ENCODE peak calls at places on chromosomes 5 and 9, in nine cellular contexts. One of them, this sample, is unnamed.
A peak's percentile ranks its signal among the peaks of the same experiment; 100 is the strongest.

GRCh38 chr9:112884086-112884485 is 6.6 kb downstream of the SLC46A2 start:
- DNase-seq in A549: no peak
- DNase-seq in pancreas: no peak
- DNase-seq in tibial artery: no peak
- DNase-seq in tibial nerve: no peak
- DNase-seq in CD8-positive, alpha-beta memory T cell: no peak
- DNase-seq in heart left ventricle: no peak
- DNase-seq in PC-3: peak; percentile 85
- DNase-seq in aorta: no peak
- DNase-seq in this sample: no peak

GRCh38 chr9:90960941-90961340 is 159.3 kb downstream of the SYK start:
- DNase-seq in A549: no peak
- DNase-seq in pancreas: no peak
- DNase-seq in tibial artery: no peak
- DNase-seq in tibial nerve: no peak
- DNase-seq in CD8-positive, alpha-beta memory T cell: no peak
- DNase-seq in heart left ventricle: no peak
- DNase-seq in PC-3: no peak
- DNase-seq in aorta: no peak
- DNase-seq in this sample: no peak

GRCh38 chr9:68567565-68567964 is 26.9 kb upstream of the TMEM252 start:
- DNase-seq in A549: no peak
- DNase-seq in pancreas: no peak
- DNase-seq in tibial artery: no peak
- DNase-seq in tibial nerve: no peak
- DNase-seq in CD8-positive, alpha-beta memory T cell: no peak
- DNase-seq in heart left ventricle: no peak
- DNase-seq in PC-3: no peak
- DNase-seq in aorta: no peak
- DNase-seq in this sample: no peak

GRCh38 chr9:76510041-76510440 is 51.1 kb downstream of the GCNT1 start:
- DNase-seq in A549: no peak
- DNase-seq in pancreas: no peak
- DNase-seq in tibial artery: no peak
- DNase-seq in tibial nerve: no peak
- DNase-seq in CD8-positive, alpha-beta memory T cell: no peak
- DNase-seq in heart left ventricle: no peak
- DNase-seq in PC-3: no peak
- DNase-seq in aorta: no peak
- DNase-seq in this sample: no peak

GRCh38 chr5:82597437-82597836 is 319.3 kb upstream of the RPS23 start:
- DNase-seq in A549: peak; percentile 5
- DNase-seq in pancreas: no peak
- DNase-seq in tibial artery: no peak
- DNase-seq in tibial nerve: no peak
- DNase-seq in CD8-positive, alpha-beta memory T cell: no peak
- DNase-seq in heart left ventricle: no peak
- DNase-seq in PC-3: peak; percentile 13
- DNase-seq in aorta: no peak
- DNase-seq in this sample: no peak

GRCh38 chr5:1293997-1294838 is 650 bp downstream of the TERT start:
- DNase-seq in A549: peak; percentile 26
- DNase-seq in pancreas: peak; percentile 54
- DNase-seq in tibial artery: no peak
- DNase-seq in tibial nerve: no peak
- DNase-seq in CD8-positive, alpha-beta memory T cell: no peak
- DNase-seq in heart left ventricle: no peak
- DNase-seq in PC-3: no peak
- DNase-seq in aorta: peak; percentile 69
- DNase-seq in this sample: peak; percentile 78

GRCh38 chr5:132054031-132054696 is 6.3 kb upstream of the IL3 start:
- DNase-seq in A549: no peak
- DNase-seq in pancreas: peak; percentile 34
- DNase-seq in tibial artery: no peak
- DNase-seq in tibial nerve: no peak
- DNase-seq in CD8-positive, alpha-beta memory T cell: no peak
- DNase-seq in heart left ventricle: peak; percentile 13
- DNase-seq in PC-3: no peak
- DNase-seq in aorta: no peak
- DNase-seq in this sample: peak; percentile 47

GRCh38 chr9:86695904-86696424 is 251.3 kb downstream of the GAS1 start:
- DNase-seq in A549: no peak
- DNase-seq in pancreas: no peak
- DNase-seq in tibial artery: no peak
- DNase-seq in tibial nerve: no peak
- DNase-seq in CD8-positive, alpha-beta memory T cell: no peak
- DNase-seq in heart left ventricle: no peak
- DNase-seq in PC-3: no peak
- DNase-seq in aorta: no peak
- DNase-seq in this sample: no peak

GRCh38 chr5:157196045-157196444 is 15.4 kb downstream of the ITK start:
- DNase-seq in A549: no peak
- DNase-seq in pancreas: no peak
- DNase-seq in tibial artery: no peak
- DNase-seq in tibial nerve: no peak
- DNase-seq in CD8-positive, alpha-beta memory T cell: peak; percentile 41
- DNase-seq in heart left ventricle: no peak
- DNase-seq in PC-3: no peak
- DNase-seq in aorta: no peak
- DNase-seq in this sample: no peak

GRCh38 chr5:10507575-10508024 is 56.3 kb upstream of the ANKRD33B start:
- DNase-seq in A549: peak; percentile 97
- DNase-seq in pancreas: no peak
- DNase-seq in tibial artery: no peak
- DNase-seq in tibial nerve: no peak
- DNase-seq in CD8-positive, alpha-beta memory T cell: no peak
- DNase-seq in heart left ventricle: no peak
- DNase-seq in PC-3: peak; percentile 78
- DNase-seq in aorta: no peak
- DNase-seq in this sample: no peak

GRCh38 chr5:125017796-125018195 is 271.4 kb upstream of the ZNF608 start:
- DNase-seq in A549: peak; percentile 11
- DNase-seq in pancreas: no peak
- DNase-seq in tibial artery: no peak
- DNase-seq in tibial nerve: no peak
- DNase-seq in CD8-positive, alpha-beta memory T cell: no peak
- DNase-seq in heart left ventricle: no peak
- DNase-seq in PC-3: peak; percentile 6
- DNase-seq in aorta: no peak
- DNase-seq in this sample: no peak

GRCh38 chr5:45417285-45417996 is 278.7 kb downstream of the HCN1 start:
- DNase-seq in A549: no peak
- DNase-seq in pancreas: no peak
- DNase-seq in tibial artery: no peak
- DNase-seq in tibial nerve: no peak
- DNase-seq in CD8-positive, alpha-beta memory T cell: no peak
- DNase-seq in heart left ventricle: no peak
- DNase-seq in PC-3: no peak
- DNase-seq in aorta: no peak
- DNase-seq in this sample: no peak

GRCh38 chr5:157350939-157351338 is 85.0 kb downstream of the CYFIP2 start:
- DNase-seq in A549: no peak
- DNase-seq in pancreas: no peak
- DNase-seq in tibial artery: no peak
- DNase-seq in tibial nerve: no peak
- DNase-seq in CD8-positive, alpha-beta memory T cell: no peak
- DNase-seq in heart left ventricle: no peak
- DNase-seq in PC-3: no peak
- DNase-seq in aorta: no peak
- DNase-seq in this sample: no peak

GRCh38 chr9:103721056-103721455 is 373.1 kb upstream of the SMC2 start:
- DNase-seq in A549: no peak
- DNase-seq in pancreas: no peak
- DNase-seq in tibial artery: no peak
- DNase-seq in tibial nerve: no peak
- DNase-seq in CD8-positive, alpha-beta memory T cell: no peak
- DNase-seq in heart left ventricle: no peak
- DNase-seq in PC-3: no peak
- DNase-seq in aorta: no peak
- DNase-seq in this sample: no peak

GRCh38 chr5:109644829-109645228 is 44.9 kb upstream of the MAN2A1 start:
- DNase-seq in A549: no peak
- DNase-seq in pancreas: no peak
- DNase-seq in tibial artery: no peak
- DNase-seq in tibial nerve: no peak
- DNase-seq in CD8-positive, alpha-beta memory T cell: no peak
- DNase-seq in heart left ventricle: no peak
- DNase-seq in PC-3: no peak
- DNase-seq in aorta: no peak
- DNase-seq in this sample: no peak

GRCh38 chr5:84885479-84886258 is 501.0 kb upstream of the EDIL3 start:
- DNase-seq in A549: peak; percentile 5
- DNase-seq in pancreas: no peak
- DNase-seq in tibial artery: no peak
- DNase-seq in tibial nerve: no peak
- DNase-seq in CD8-positive, alpha-beta memory T cell: no peak
- DNase-seq in heart left ventricle: peak; percentile 69
- DNase-seq in PC-3: peak; percentile 35
- DNase-seq in aorta: no peak
- DNase-seq in this sample: no peak

GRCh38 chr5:102700916-102701315 is 54.2 kb upstream of the PAM start:
- DNase-seq in A549: no peak
- DNase-seq in pancreas: no peak
- DNase-seq in tibial artery: no peak
- DNase-seq in tibial nerve: no peak
- DNase-seq in CD8-positive, alpha-beta memory T cell: no peak
- DNase-seq in heart left ventricle: no peak
- DNase-seq in PC-3: no peak
- DNase-seq in aorta: no peak
- DNase-seq in this sample: no peak
- H3K27ac ChIP-seq in A549: no peak overlapping the region
- H3K27ac ChIP-seq in pancreas: no peak overlapping the region
- H3K27ac ChIP-seq in tibial artery: no peak overlapping the region
- H3K27ac ChIP-seq in tibial nerve: no peak overlapping the region
- H3K27ac ChIP-seq in CD8-positive, alpha-beta memory T cell: no peak overlapping the region
- H3K27ac ChIP-seq in heart left ventricle: no peak overlapping the region
- H3K27ac ChIP-seq in PC-3: no peak overlapping the region
- H3K27ac ChIP-seq in aorta: no peak overlapping the region
- H3K27ac ChIP-seq in this sample: no peak overlapping the region

GRCh38 chr9:127567119-127567897 is 44.8 kb upstream of the STXBP1 start:
- DNase-seq in A549: peak; percentile 61
- DNase-seq in pancreas: peak; percentile 77
- DNase-seq in tibial artery: peak; percentile 65
- DNase-seq in tibial nerve: no peak
- DNase-seq in CD8-positive, alpha-beta memory T cell: no peak
- DNase-seq in heart left ventricle: peak; percentile 74
- DNase-seq in PC-3: peak; percentile 46
- DNase-seq in aorta: peak; percentile 85
- DNase-seq in this sample: peak; percentile 86

GRCh38 chr9:127562841-127563523 is 49.1 kb upstream of the STXBP1 start:
- DNase-seq in A549: peak; percentile 73
- DNase-seq in pancreas: no peak
- DNase-seq in tibial artery: no peak
- DNase-seq in tibial nerve: no peak
- DNase-seq in CD8-positive, alpha-beta memory T cell: no peak
- DNase-seq in heart left ventricle: no peak
- DNase-seq in PC-3: peak; percentile 83
- DNase-seq in aorta: peak; percentile 80
- DNase-seq in this sample: no peak

GRCh38 chr9:127566351-127567001 is 45.6 kb upstream of the STXBP1 start:
- DNase-seq in A549: no peak
- DNase-seq in pancreas: no peak
- DNase-seq in tibial artery: no peak
- DNase-seq in tibial nerve: no peak
- DNase-seq in CD8-positive, alpha-beta memory T cell: no peak
- DNase-seq in heart left ventricle: no peak
- DNase-seq in PC-3: peak; percentile 52
- DNase-seq in aorta: no peak
- DNase-seq in this sample: no peak

GRCh38 chr9:127563579-127563978 is 48.5 kb upstream of the STXBP1 start:
- DNase-seq in A549: no peak
- DNase-seq in pancreas: no peak
- DNase-seq in tibial artery: no peak
- DNase-seq in tibial nerve: no peak
- DNase-seq in CD8-positive, alpha-beta memory T cell: no peak
- DNase-seq in heart left ventricle: no peak
- DNase-seq in PC-3: peak; percentile 57
- DNase-seq in aorta: no peak
- DNase-seq in this sample: no peak

GRCh38 chr9:127565231-127565630 is 46.8 kb upstream of the STXBP1 start:
- DNase-seq in A549: no peak
- DNase-seq in pancreas: no peak
- DNase-seq in tibial artery: no peak
- DNase-seq in tibial nerve: no peak
- DNase-seq in CD8-positive, alpha-beta memory T cell: no peak
- DNase-seq in heart left ventricle: no peak
- DNase-seq in PC-3: no peak
- DNase-seq in aorta: no peak
- DNase-seq in this sample: no peak
- H3K4me1 ChIP-seq in A549: peaks cover 72% of the 10 kb centered on the region
- H3K4me1 ChIP-seq in pancreas: peaks cover 11% of the 10 kb centered on the region
- H3K4me1 ChIP-seq in tibial artery: peaks cover 72% of the 10 kb centered on the region
- H3K4me1 ChIP-seq in tibial nerve: peaks cover 47% of the 10 kb centered on the region
- H3K4me1 ChIP-seq in CD8-positive, alpha-beta memory T cell: peaks cover 15% of the 10 kb centered on the region
- H3K4me1 ChIP-seq in heart left ventricle: peaks cover 80% of the 10 kb centered on the region
- H3K4me1 ChIP-seq in PC-3: peaks cover 64% of the 10 kb centered on the region
- H3K4me1 ChIP-seq in aorta: no peaks in the 10 kb centered on the region
- H3K4me1 ChIP-seq in this sample: peaks cover 44% of the 10 kb centered on the region

DNA sequence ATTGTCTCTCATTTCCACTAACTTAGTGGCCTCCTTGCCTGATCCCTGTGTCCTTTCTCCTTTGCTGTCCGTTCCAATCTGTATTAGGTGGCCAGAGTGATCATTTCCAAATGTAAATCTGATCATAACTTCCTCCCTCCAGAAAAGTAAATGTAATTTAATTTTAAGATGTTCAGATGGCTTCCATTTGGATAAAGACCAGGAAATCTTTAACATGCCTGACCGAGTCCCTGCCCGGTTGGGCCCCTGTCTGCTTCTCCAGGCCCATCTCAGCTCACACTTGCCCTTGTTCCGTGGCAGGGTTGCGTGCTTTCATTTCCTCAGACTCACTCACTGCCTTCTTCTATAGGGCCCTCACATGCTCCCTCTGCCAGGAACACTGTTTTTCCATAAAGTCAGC is 7.6 kb downstream of the MAP3K1 start:
- DNase-seq in A549: no peak
- DNase-seq in pancreas: no peak
- DNase-seq in tibial artery: peak; percentile 32
- DNase-seq in tibial nerve: no peak
- DNase-seq in CD8-positive, alpha-beta memory T cell: no peak
- DNase-seq in heart left ventricle: no peak
- DNase-seq in PC-3: no peak
- DNase-seq in aorta: no peak
- DNase-seq in this sample: no peak
- H3K27ac ChIP-seq in A549: no peak overlapping the region
- H3K27ac ChIP-seq in pancreas: no peak overlapping the region
- H3K27ac ChIP-seq in tibial artery: no peak overlapping the region
- H3K27ac ChIP-seq in tibial nerve: no peak overlapping the region
- H3K27ac ChIP-seq in CD8-positive, alpha-beta memory T cell: no peak overlapping the region
- H3K27ac ChIP-seq in heart left ventricle: no peak overlapping the region
- H3K27ac ChIP-seq in PC-3: no peak overlapping the region
- H3K27ac ChIP-seq in aorta: no peak overlapping the region
- H3K27ac ChIP-seq in this sample: no peak overlapping the region

DNA sequence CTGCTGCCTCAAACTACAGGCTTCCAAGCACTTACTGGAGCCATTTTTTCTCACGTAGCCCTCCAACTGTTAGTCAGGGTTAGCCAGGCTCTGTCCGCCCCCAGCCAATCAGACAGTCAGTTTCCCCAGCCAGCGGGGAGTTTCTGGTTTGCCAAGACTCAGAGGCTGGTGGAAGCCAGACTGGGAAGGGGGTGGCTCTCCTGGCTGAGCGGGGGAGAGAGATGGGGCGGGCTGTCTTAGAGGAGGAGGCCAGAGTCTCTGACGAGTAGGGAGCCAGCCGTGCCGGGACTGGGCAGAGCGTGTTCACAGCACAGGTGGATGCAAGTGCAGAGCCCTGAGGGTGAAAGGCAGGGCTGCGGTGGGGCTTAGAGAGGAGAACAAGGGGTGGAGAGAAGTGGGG is 15.3 kb downstream of the PROP1 start:
- DNase-seq in A549: no peak
- DNase-seq in pancreas: no peak
- DNase-seq in tibial artery: no peak
- DNase-seq in tibial nerve: no peak
- DNase-seq in CD8-positive, alpha-beta memory T cell: no peak
- DNase-seq in heart left ventricle: no peak
- DNase-seq in PC-3: no peak
- DNase-seq in aorta: no peak
- DNase-seq in this sample: no peak
- H3K4me1 ChIP-seq in A549: no peaks in the 10 kb centered on the region
- H3K4me1 ChIP-seq in pancreas: no peaks in the 10 kb centered on the region
- H3K4me1 ChIP-seq in tibial artery: no peaks in the 10 kb centered on the region
- H3K4me1 ChIP-seq in tibial nerve: no peaks in the 10 kb centered on the region
- H3K4me1 ChIP-seq in CD8-positive, alpha-beta memory T cell: no peaks in the 10 kb centered on the region
- H3K4me1 ChIP-seq in heart left ventricle: no peaks in the 10 kb centered on the region
- H3K4me1 ChIP-seq in PC-3: no peaks in the 10 kb centered on the region
- H3K4me1 ChIP-seq in aorta: no peaks in the 10 kb centered on the region
- H3K4me1 ChIP-seq in this sample: no peaks in the 10 kb centered on the region